ENCODE peak calls at places on chromosomes 3 and 15, in eight cellular contexts. N, R, Z, Y, K, U, X and W are unnamed samples.

GRCh38 chr3:115341208-115341607 is 194.1 kb upstream of the ZBTB20 start:
- DNase-seq in Y (no peak), U (peak; percentile 72), Z (no peak), N (peak; percentile 71), K (no peak), X (no peak), R (no peak), W (no peak)

GRCh38 chr3:144868506-144868905 is 896.9 kb downstream of the DIPK2A start:
- DNase-seq in Y (no peak), U (no peak), K (no peak), X (no peak), N (peak; percentile 14), Z (no peak), R (no peak), W (no peak)

GRCh38 chr15:27714675-27715074 is 384.4 kb downstream of the OCA2 start:
- DNase-seq in N (no peak), U (no peak), K (peak; percentile 66), R (no peak), Z (no peak), Y (no peak), X (no peak), W (no peak)

GRCh38 chr15:42691308-42691707 is 45.6 kb downstream of the CDAN1 start:
- DNase-seq in K (no peak), N (no peak), X (no peak), Y (no peak), U (no peak), Z (no peak), R (peak; percentile 12), W (no peak)

GRCh38 chr15:57557810-57558209 is 33.9 kb upstream of the MYZAP start:
- DNase-seq in Z (no peak), N (no peak), K (no peak), U (no peak), R (no peak), X (no peak), Y (no peak), W (no peak)

GRCh38 chr15:31516874-31517273 is 190.2 kb downstream of the KLF13 start:
- DNase-seq in K (no peak), Z (no peak), R (no peak), Y (no peak), U (no peak), X (no peak), N (no peak), W (no peak)

GRCh38 chr3:152817400-152817799 is 17.5 kb upstream of the P2RY1 start:
- DNase-seq in N (no peak), K (no peak), Z (no peak), U (no peak), X (no peak), R (no peak), Y (no peak), W (no peak)

GRCh38 chr3:137084579-137084978 is 126.8 kb downstream of the IL20RB start:
- DNase-seq in N (no peak), X (no peak), Y (no peak), Z (no peak), U (no peak), R (no peak), K (peak; percentile 24), W (no peak)

GRCh38 chr3:161266731-161267150 is 45.6 kb downstream of the NMD3 start:
- DNase-seq in Z (no peak), U (peak; percentile 76), K (no peak), R (no peak), N (peak; percentile 68), X (no peak), Y (no peak), W (no peak)

GRCh38 chr3:17050051-17050450 is 165.3 kb downstream of the PLCL2 start:
- DNase-seq in Z (no peak), R (no peak), Y (no peak), U (no peak), X (no peak), N (peak; percentile 18), K (no peak), W (no peak)

GRCh38 chr3:195768414-195768813 is 43.3 kb downstream of the MUC4 start:
- DNase-seq in K (no peak), X (no peak), N (no peak), Z (no peak), R (no peak), Y (no peak), U (no peak), W (no peak)

GRCh38 chr15:45205192-45205591 is 17.4 kb upstream of the SHF start:
- DNase-seq in U (peak; percentile 48), R (no peak), X (peak; percentile 57), Z (peak; percentile 82), K (peak; percentile 90), N (peak; percentile 69), Y (peak; percentile 85), W (peak; percentile 38)

GRCh38 chr3:36164400-36164799 is 215.9 kb upstream of the STAC start:
- DNase-seq in Z (no peak), X (no peak), N (no peak), R (no peak), K (no peak), Y (no peak), U (no peak), W (no peak)

GRCh38 chr15:75646944-75647364 is 758 bp upstream of the SNX33 start:
- DNase-seq in U (no peak), K (peak; percentile 32), Z (no peak), Y (peak; percentile 44), R (no peak), X (no peak), N (no peak), W (no peak)

GRCh38 chr3:16092923-16093322 is 81.6 kb upstream of the GALNT15 start:
- DNase-seq in Y (no peak), K (no peak), R (no peak), Z (no peak), U (no peak), N (no peak), X (no peak), W (no peak)

GRCh38 chr3:4582634-4583033 is 89.5 kb downstream of the ITPR1 start:
- DNase-seq in R (no peak), X (no peak), K (peak; percentile 21), U (peak; percentile 19), Z (no peak), N (peak; percentile 67), Y (peak; percentile 28), W (no peak)

GRCh38 chr15:91196768-91197167 is 96.7 kb downstream of the SV2B start:
- DNase-seq in Z (no peak), N (no peak), Y (no peak), X (no peak), K (no peak), R (no peak), U (no peak), W (no peak)

GRCh38 chr3:191324936-191325335 is 4.3 kb upstream of the CCDC50 start:
- DNase-seq in R (no peak), N (no peak), X (no peak), Y (no peak), K (no peak), Z (no peak), U (no peak), W (no peak)

DNA sequence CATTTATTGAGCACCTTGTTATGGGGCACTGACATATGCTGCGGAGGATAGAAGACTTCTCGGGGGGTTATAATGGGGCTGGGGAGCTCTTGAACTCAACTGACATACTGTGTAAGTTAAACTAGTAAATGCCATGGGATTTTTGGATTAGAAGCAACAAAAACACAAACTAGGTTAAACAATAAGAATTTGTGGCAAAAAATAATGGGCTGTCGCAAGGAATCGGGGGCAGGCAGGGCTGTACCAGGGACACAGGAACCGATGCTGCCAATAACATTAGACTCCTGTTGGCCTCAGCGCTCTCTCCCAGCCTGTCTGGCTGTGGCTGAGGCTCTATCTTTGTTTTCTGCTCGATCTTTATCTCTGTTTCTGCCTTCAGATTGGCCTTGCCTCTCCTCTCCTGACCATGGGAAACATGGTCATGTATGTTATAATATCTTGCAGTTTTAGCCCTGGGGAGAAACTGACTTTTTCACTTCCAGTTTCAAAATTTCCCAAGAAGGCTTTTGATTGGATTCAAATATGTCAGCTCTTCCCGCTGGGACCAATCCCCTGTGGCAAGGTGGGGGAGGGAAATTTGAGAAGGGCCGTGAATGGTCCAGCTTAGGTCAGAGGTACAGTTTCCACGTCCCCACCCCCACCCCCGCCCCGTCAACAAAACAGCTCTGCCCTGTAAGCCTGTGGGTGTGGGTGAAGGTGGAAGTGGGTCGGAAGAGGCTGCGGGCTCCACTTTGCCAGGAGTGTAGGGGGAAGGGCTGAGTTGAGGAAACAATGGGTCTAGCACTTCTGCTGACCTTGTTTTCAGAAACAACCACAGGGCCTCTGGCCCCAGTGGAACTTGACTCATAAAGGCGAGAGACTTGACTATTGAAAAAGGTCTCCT is 161.0 kb upstream of the TBL1XR1 start:
- DNase-seq in R (peak; percentile 90), K (peak; percentile 60), N (peak; percentile 91), Y (peak; percentile 68), X (peak; percentile 87), U (peak; percentile 90), Z (peak; percentile 73), W (peak; percentile 84)
- H3K4me3 ChIP-seq in R (peak overlapping the region; percentile 24), K (peak overlapping the region; percentile 64), N (peak overlapping the region; percentile 8), Y (no peak overlapping the region), X (peak overlapping the region; percentile 11), U (no peak overlapping the region), Z (peak overlapping the region; percentile 56), W (peak overlapping the region; percentile 38)

GRCh38 chr3:154684021-154684420 is 254.0 kb upstream of the GPR149 start:
- DNase-seq in N (no peak), Y (no peak), U (no peak), R (no peak), X (no peak), K (peak; percentile 73), Z (no peak), W (no peak)
- TF ChIP-seq CTCF in N (no peak), Y (no peak), U (no peak), R (no peak), X (no peak), K (peak; percentile 76), Z (no peak), W (peak; percentile 25)

GRCh38 chr3:146246493-146246892 is 4.4 kb downstream of the PLSCR4 start:
- DNase-seq in Z (no peak), U (no peak), K (no peak), X (no peak), N (no peak), R (no peak), Y (no peak), W (no peak)
- H3K4me3 ChIP-seq in Z (no peak overlapping the region), U (no peak overlapping the region), K (no peak overlapping the region), X (no peak overlapping the region), N (peak overlapping the region; percentile 78), R (no peak overlapping the region), Y (no peak overlapping the region), W (no peak overlapping the region)

DNA sequence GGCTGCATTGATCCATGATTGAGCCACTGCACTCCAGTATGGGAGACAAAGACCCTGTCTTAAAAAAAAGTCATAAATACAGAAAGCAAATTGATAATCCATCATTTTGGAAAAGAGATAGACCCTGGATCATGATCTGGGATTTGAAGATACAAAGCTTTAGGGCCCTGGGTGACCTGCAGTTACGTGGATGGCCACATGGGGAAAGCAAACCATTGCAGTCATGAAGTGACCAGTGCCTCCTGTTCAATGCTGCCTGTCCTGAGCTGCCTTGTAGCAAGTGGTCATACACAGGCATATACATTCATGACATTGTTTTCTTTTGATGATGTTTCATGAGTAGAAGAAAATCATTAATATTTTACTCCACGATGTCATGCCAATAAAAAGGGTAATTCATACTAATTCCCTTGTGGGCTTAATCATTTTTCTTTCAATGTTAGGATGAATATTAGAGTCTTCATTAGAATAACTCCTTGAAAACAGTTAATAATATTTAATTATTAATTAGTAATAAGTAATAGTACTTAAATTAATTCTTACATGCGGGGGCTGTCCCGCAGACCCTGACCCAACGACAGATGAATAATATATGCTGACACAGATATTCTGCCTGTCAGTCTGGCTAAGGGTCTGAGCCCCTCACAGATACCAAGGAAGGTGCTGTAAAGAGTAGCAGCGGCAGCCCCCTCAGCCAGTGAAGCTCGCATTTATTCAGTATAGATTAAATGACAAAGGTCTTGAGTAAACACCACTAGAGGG is 109.0 kb upstream of the UNC13C start:
- DNase-seq in R (no peak), Z (peak; percentile 48), X (no peak), N (no peak), U (no peak), K (peak; percentile 47), Y (no peak), W (no peak)
- TF ChIP-seq CTCF in R (peak; percentile 15), Z (peak; percentile 59), X (no peak), N (no peak), U (peak; percentile 7), K (peak; percentile 52), Y (no peak), W (peak; percentile 53)